ENCODE peak calls at places on chromosomes 6 and 20, in seven cellular contexts. L is brain microvascular endothelial cell, T is endodermal cell, W is astrocyte, P is sigmoid colon, F is heart right ventricle, R is PC-9. Z is an unnamed sample.

GRCh38 chr6:16136536-16137450 is 7.9 kb downstream of the MYLIP start:
- DNase-seq in L (peak; percentile 81), T (no peak), W (peak; percentile 94), P (no peak), F (no peak), R (peak; percentile 17), Z (no peak)

GRCh38 chr20:37362231-37362792 is 16.4 kb downstream of the SRC start:
- DNase-seq in L (no peak), T (peak; percentile 19), W (no peak), P (peak; percentile 54), F (no peak), R (no peak), Z (peak; percentile 41)

GRCh38 chr20:47681977-47682812 is 103.1 kb downstream of the SULF2 start:
- DNase-seq in L (no peak), T (no peak), W (peak; percentile 17), P (peak; percentile 85), F (peak; percentile 80), R (no peak), Z (no peak)

GRCh38 chr6:157830354-157831017 is 7.4 kb downstream of the SNX9 start:
- DNase-seq in L (no peak), T (no peak), W (peak; percentile 52), P (no peak), F (no peak), R (no peak), Z (no peak)

GRCh38 chr20:32541917-32542615 is 43.1 kb downstream of the NOL4L start:
- DNase-seq in L (no peak), T (no peak), W (no peak), P (no peak), F (no peak), R (no peak), Z (no peak)

GRCh38 chr20:18018100-18018499 is 39.6 kb downstream of the OVOL2 start:
- DNase-seq in L (no peak), T (no peak), W (no peak), P (no peak), F (no peak), R (no peak), Z (no peak)

GRCh38 chr6:36533321-36533720 is 14.0 kb downstream of the STK38 start:
- DNase-seq in L (no peak), T (no peak), W (peak; percentile 55), P (no peak), F (no peak), R (no peak), Z (no peak)

GRCh38 chr6:113599444-113599843 is 257.7 kb upstream of the MARCKS start:
- DNase-seq in L (peak; percentile 61), T (no peak), W (peak; percentile 73), P (no peak), F (no peak), R (no peak), Z (no peak)

GRCh38 chr6:11876934-11877433 is 98.4 kb upstream of the ADTRP start:
- DNase-seq in L (no peak), T (no peak), W (no peak), P (no peak), F (no peak), R (no peak), Z (no peak)

GRCh38 chr20:16930656-16931055 is 182.5 kb downstream of the OTOR start:
- DNase-seq in L (no peak), T (peak; percentile 49), W (no peak), P (no peak), F (no peak), R (no peak), Z (no peak)

GRCh38 chr6:38179794-38180430 is 360.4 kb downstream of the ZFAND3 start:
- DNase-seq in L (no peak), T (peak; percentile 32), W (no peak), P (no peak), F (no peak), R (no peak), Z (peak; percentile 66)

GRCh38 chr6:160261991-160262718 is 3.5 kb upstream of the SLC22A2 start:
- DNase-seq in L (no peak), T (peak; percentile 72), W (no peak), P (no peak), F (no peak), R (no peak), Z (no peak)

GRCh38 chr20:64115171-64115911 is 8.0 kb upstream of the NPBWR2 start:
- DNase-seq in L (no peak), T (peak; percentile 38), W (no peak), P (peak; percentile 45), F (no peak), R (no peak), Z (no peak)

GRCh38 chr6:107321793-107322192 is 137.6 kb downstream of the PDSS2 start:
- DNase-seq in L (no peak), T (no peak), W (peak; percentile 17), P (no peak), F (no peak), R (no peak), Z (no peak)

GRCh38 chr6:26531897-26532296 is 6.3 kb upstream of the HMGN4 start:
- DNase-seq in L (no peak), T (no peak), W (no peak), P (no peak), F (no peak), R (no peak), Z (no peak)

GRCh38 chr20:54324041-54324440 is 116.2 kb downstream of the PFDN4 start:
- DNase-seq in L (no peak), T (no peak), W (no peak), P (no peak), F (no peak), R (no peak), Z (no peak)

GRCh38 chr6:40845588-40845987 is 193.4 kb downstream of the UNC5CL start:
- DNase-seq in L (peak; percentile 53), T (peak; percentile 91), W (peak; percentile 10), P (no peak), F (peak; percentile 35), R (peak; percentile 12), Z (no peak)

GRCh38 chr6:20302702-20303251 is 90.5 kb upstream of the MBOAT1 start:
- DNase-seq in L (peak; percentile 7), T (no peak), W (peak; percentile 78), P (no peak), F (no peak), R (no peak), Z (no peak)

GRCh38 chr6:32952817-32953739 is at the start of gene HLA-DMA:
- DNase-seq in L (peak; percentile 89), T (peak; percentile 97), W (peak; percentile 77), P (peak; percentile 93), F (peak; percentile 92), R (peak; percentile 88), Z (peak; percentile 95)

GRCh38 chr6:17820055-17820454 is 113.3 kb upstream of the NUP153 start:
- DNase-seq in L (no peak), T (peak; percentile 61), W (no peak), P (no peak), F (no peak), R (no peak), Z (no peak)

GRCh38 chr6:36595168-36595818 is 1.1 kb downstream of the SRSF3 start:
- DNase-seq in L (peak; percentile 44), T (no peak), W (no peak), P (peak; percentile 84), F (peak; percentile 66), R (no peak), Z (peak; percentile 69)

GRCh38 chr6:24723270-24723669 is 4.3 kb upstream of the C6orf62 start:
- DNase-seq in L (no peak), T (no peak), W (no peak), P (no peak), F (no peak), R (no peak), Z (no peak)

GRCh38 chr6:150876598-150876997 is 11.1 kb downstream of the MTHFD1L start:
- DNase-seq in L (no peak), T (no peak), W (peak; percentile 59), P (peak; percentile 85), F (peak; percentile 48), R (no peak), Z (peak; percentile 89)

GRCh38 chr20:33647603-33648395 is 14.3 kb upstream of the C20orf144 start:
- DNase-seq in L (peak; percentile 74), T (no peak), W (peak; percentile 85), P (no peak), F (no peak), R (no peak), Z (peak; percentile 74)

GRCh38 chr20:50280851-50281655 is 90.4 kb downstream of the CEBPB start:
- DNase-seq in L (no peak), T (no peak), W (no peak), P (no peak), F (no peak), R (no peak), Z (no peak)

DNA sequence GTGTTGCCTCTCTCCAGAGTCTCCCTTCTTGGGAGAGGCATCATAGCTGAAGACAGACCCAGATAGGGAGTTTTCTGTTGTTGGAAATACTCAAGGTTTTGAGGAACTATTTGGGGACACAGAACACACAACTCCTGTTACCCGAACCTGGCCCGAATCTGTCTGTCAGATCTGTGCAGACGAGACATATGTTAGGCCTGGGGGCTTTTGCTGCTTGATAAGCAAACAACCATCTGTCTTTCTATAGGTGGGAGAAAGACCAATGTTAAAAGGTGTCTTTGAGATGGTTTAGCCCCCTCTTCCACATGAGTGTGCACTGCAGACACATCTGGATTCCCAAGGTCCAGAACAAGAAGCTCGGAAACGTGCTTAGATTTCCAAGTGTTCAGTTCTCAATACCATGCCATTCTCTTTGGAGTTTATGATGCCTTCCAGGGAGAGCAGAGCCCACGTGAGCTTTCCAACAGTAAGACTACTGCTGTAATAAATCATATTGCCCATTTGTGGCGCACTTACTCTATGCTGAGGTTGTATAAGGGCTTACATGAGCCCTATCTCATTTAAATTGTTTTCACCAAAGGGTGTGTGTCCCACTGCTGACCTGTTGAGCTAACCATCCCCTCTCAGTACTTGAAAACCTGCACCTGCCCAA is 3.8 kb upstream of the STX16 start:
- DNase-seq in L (no peak), T (peak; percentile 36), W (no peak), P (peak; percentile 44), F (no peak), R (no peak), Z (no peak)
- TF ChIP-seq CTCF in L (no peak), T (no peak), W (no peak), P (no peak), F (no peak), R (no peak), Z (no peak)

GRCh38 chr20:56411759-56412472 is at the start of gene CASS4:
- DNase-seq in L (peak; percentile 91), T (no peak), W (peak; percentile 93), P (no peak), F (peak; percentile 34), R (no peak), Z (no peak)
- H3K27ac ChIP-seq in L (peak within 1 kb of the TSS; percentile 92), T (no peak within 1 kb of the TSS), W (peak within 1 kb of the TSS; percentile 81), P (peak within 1 kb of the TSS; percentile 55), F (peak within 1 kb of the TSS; percentile 26), R (no peak within 1 kb of the TSS), Z (peak within 1 kb of the TSS; percentile 61)

DNA sequence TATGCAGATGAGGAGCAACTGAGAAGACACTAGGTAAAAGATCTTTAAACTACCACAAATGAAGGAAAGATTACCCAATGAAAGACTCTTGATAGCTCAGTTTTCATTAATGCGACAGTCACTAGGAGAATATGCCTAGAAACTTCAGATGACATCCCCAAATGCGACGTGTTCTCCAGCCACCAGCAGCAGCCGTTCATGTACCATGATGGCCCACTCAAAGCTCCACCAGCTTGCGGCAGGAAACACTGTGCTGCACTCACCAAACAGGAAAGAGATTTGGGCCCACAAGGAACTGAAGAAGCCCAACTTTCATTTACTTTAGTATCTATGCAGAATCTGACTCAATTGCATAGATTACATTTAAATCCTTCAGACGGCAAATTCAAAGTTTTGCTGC is 7.5 kb downstream of the DIDO1 start:
- DNase-seq in L (no peak), T (no peak), W (no peak), P (no peak), F (no peak), R (no peak), Z (no peak)
- H3K4me3 ChIP-seq in L (no peak overlapping the region), T (no peak overlapping the region), W (no peak overlapping the region), P (no peak overlapping the region), F (no peak overlapping the region), R (no peak overlapping the region), Z (peak overlapping the region; percentile 13)

GRCh38 chr6:44003345-44004061 is 123.7 kb downstream of the MRPL14 start:
- DNase-seq in L (no peak), T (peak; percentile 77), W (no peak), P (no peak), F (no peak), R (no peak), Z (no peak)
- TF ChIP-seq CTCF in L (no peak), T (peak; percentile 41), W (no peak), P (no peak), F (no peak), R (no peak), Z (no peak)

Z was measured in coronary artery.